ENCODE peak calls at places on chromosomes 13 and 19, in four cellular contexts. M, B, X and Z are unnamed samples.

GRCh38 chr19:49224856-49225255 is 67.3 kb downstream of the TRPM4 start:
- DNase-seq in M (peak), B (peak), X (peak), Z (peak)

GRCh38 chr19:13127051-13127450 is 9.0 kb downstream of the NACC1 start:
- DNase-seq in M (no peak), B (no peak), X (no peak), Z (no peak)

GRCh38 chr13:26872444-26873173 is 112.0 kb upstream of the GPR12 start:
- DNase-seq in M (peak), B (peak), X (peak), Z (peak)

GRCh38 chr19:6340493-6341201 is 7.2 kb upstream of the ACER1 start:
- DNase-seq in M (no peak), B (no peak), X (no peak), Z (no peak)

GRCh38 chr13:79407349-79407979 is 1.4 kb upstream of the RBM26 start:
- DNase-seq in M (no peak), B (no peak), X (no peak), Z (no peak)

GRCh38 chr19:7992575-7992974 is 12.9 kb downstream of the ELAVL1 start:
- DNase-seq in M (no peak), B (no peak), X (no peak), Z (no peak)

GRCh38 chr19:4624733-4625362 is 14.5 kb upstream of the TNFAIP8L1 start:
- DNase-seq in M (no peak), B (peak), X (no peak), Z (no peak)

GRCh38 chr13:44022196-44022595 is 142.5 kb downstream of the LACC1 start:
- DNase-seq in M (no peak), B (no peak), X (no peak), Z (no peak)

GRCh38 chr13:41503386-41503785 is 46.0 kb downstream of the RGCC start:
- DNase-seq in M (no peak), B (no peak), X (no peak), Z (no peak)

GRCh38 chr19:33714149-33714548 is 82.5 kb upstream of the KCTD15 start:
- DNase-seq in M (no peak), B (no peak), X (no peak), Z (no peak)

GRCh38 chr19:15684828-15685227 is 11.9 kb downstream of the CYP4F12 start:
- DNase-seq in M (no peak), B (no peak), X (no peak), Z (no peak)

GRCh38 chr13:29994911-29995601 is 144.6 kb upstream of the UBL3 start:
- DNase-seq in M (no peak), B (no peak), X (no peak), Z (no peak)

GRCh38 chr19:18419699-18420460 is 682 bp downstream of the SSBP4 start:
- DNase-seq in M (no peak), B (no peak), X (no peak), Z (no peak)

GRCh38 chr19:6047741-6048231 is 62.5 kb downstream of the RFX2 start:
- DNase-seq in M (peak), B (peak), X (no peak), Z (no peak)

GRCh38 chr13:50284540-50284939 is 269.3 kb downstream of the KCNRG start:
- DNase-seq in M (no peak), B (no peak), X (no peak), Z (no peak)

GRCh38 chr19:19642506-19643157 is 825 bp downstream of the GMIP start:
- DNase-seq in M (no peak), B (peak), X (peak), Z (no peak)

GRCh38 chr19:50432658-50433057 is at the start of gene MYBPC2:
- DNase-seq in M (no peak), B (no peak), X (peak), Z (no peak)

GRCh38 chr19:58549664-58550361 is 5.1 kb downstream of the CHMP2A start:
- DNase-seq in M (no peak), B (no peak), X (no peak), Z (no peak)

GRCh38 chr13:30065181-30065580 is 214.8 kb upstream of the UBL3 start:
- DNase-seq in M (no peak), B (no peak), X (no peak), Z (no peak)

GRCh38 chr19:1882089-1882785 is 3.1 kb downstream of the ABHD17A start:
- DNase-seq in M (peak), B (no peak), X (no peak), Z (peak)

GRCh38 chr13:99307247-99307646 is at the start of gene GPR183:
- DNase-seq in M (no peak), B (no peak), X (peak), Z (no peak)

GRCh38 chr19:11209892-11210655 is 12.7 kb upstream of the KANK2 start:
- DNase-seq in M (no peak), B (no peak), X (no peak), Z (no peak)

GRCh38 chr19:47650695-47651094 is 41.8 kb downstream of the BICRA start:
- DNase-seq in M (no peak), B (no peak), X (no peak), Z (no peak)

GRCh38 chr19:2207991-2208860 is 27.9 kb downstream of the PLEKHJ1 start:
- DNase-seq in M (no peak), B (peak), X (no peak), Z (no peak)

GRCh38 chr13:99371956-99372355 is 64.8 kb upstream of the GPR183 start:
- DNase-seq in M (no peak), B (no peak), X (no peak), Z (no peak)

GRCh38 chr13:91946498-91947070 is 548.2 kb downstream of the GPC5 start:
- DNase-seq in M (peak), B (peak), X (no peak), Z (no peak)

GRCh38 chr13:20064128-20064527 is 96.7 kb downstream of the GJA3 start:
- DNase-seq in M (no peak), B (no peak), X (no peak), Z (no peak)

GRCh38 chr13:103130681-103131210 is 64.5 kb upstream of the SLC10A2 start:
- DNase-seq in M (no peak), B (no peak), X (no peak), Z (no peak)

GRCh38 chr19:45585158-45585577 is 566 bp upstream of the OPA3 start:
- DNase-seq in M (no peak), B (no peak), X (no peak), Z (no peak)

GRCh38 chr13:51801631-51802099 is 2.3 kb downstream of the DHRS12 start:
- DNase-seq in M (no peak), B (peak), X (no peak), Z (peak)

GRCh38 chr13:113821847-113822246 is 42.0 kb downstream of the GAS6 start:
- DNase-seq in M (no peak), B (no peak), X (no peak), Z (peak)

GRCh38 chr13:44431150-44431549 is 57.5 kb downstream of the SERP2 start:
- DNase-seq in M (no peak), B (peak), X (no peak), Z (no peak)

GRCh38 chr19:460877-461609 is at the start of gene SHC2:
- DNase-seq in M (peak), B (no peak), X (no peak), Z (no peak)

GRCh38 chr19:2957160-2957559 is 12.4 kb upstream of the ZNF77 start:
- DNase-seq in M (no peak), B (no peak), X (no peak), Z (no peak)

GRCh38 chr19:46471116-46471733 is at the start of gene PNMA8A:
- DNase-seq in M (peak), B (peak), X (no peak), Z (peak)

GRCh38 chr19:29478578-29479565 is 46.9 kb upstream of the VSTM2B start:
- DNase-seq in M (peak), B (peak), X (no peak), Z (no peak)

GRCh38 chr13:78660130-78660857 is 1.3 kb upstream of the OBI1 start:
- DNase-seq in M (peak), B (peak), X (no peak), Z (peak)

GRCh38 chr19:19275166-19275565 is 2.1 kb upstream of the TM6SF2 start:
- DNase-seq in M (no peak), B (no peak), X (no peak), Z (no peak)

GRCh38 chr19:40799558-40800338 is 757 bp downstream of the EGLN2 start:
- DNase-seq in M (peak), B (peak), X (no peak), Z (peak)